ENCODE peak calls at places on chromosomes 5 and 9, in five cellular contexts. One of them, this sample, is unnamed.

GRCh38 chr9:84447305-84447704 is 106.7 kb upstream of the SLC28A3 start:
- DNase-seq in bronchial epithelial cell: peak
- DNase-seq in activated CD4-positive, alpha-beta memory T cell treated with anti-CD3 and anti-CD28 coated beads for 36 hours: no peak
- DNase-seq in CD8-positive, alpha-beta memory T cell: no peak
- DNase-seq in ureter: no peak
- DNase-seq in this sample: no peak

GRCh38 chr9:93452710-93453046 is 703 bp downstream of the FAM120AOS start:
- DNase-seq in bronchial epithelial cell: no peak
- DNase-seq in activated CD4-positive, alpha-beta memory T cell treated with anti-CD3 and anti-CD28 coated beads for 36 hours: no peak
- DNase-seq in CD8-positive, alpha-beta memory T cell: no peak
- DNase-seq in ureter: no peak
- DNase-seq in this sample: no peak

GRCh38 chr9:129027685-129028191 is 393 bp downstream of the SH3GLB2 start:
- DNase-seq in bronchial epithelial cell: no peak
- DNase-seq in activated CD4-positive, alpha-beta memory T cell treated with anti-CD3 and anti-CD28 coated beads for 36 hours: no peak
- DNase-seq in CD8-positive, alpha-beta memory T cell: peak
- DNase-seq in ureter: no peak
- DNase-seq in this sample: no peak

GRCh38 chr5:76368941-76369340 is 34.1 kb upstream of the IQGAP2 start:
- DNase-seq in bronchial epithelial cell: no peak
- DNase-seq in activated CD4-positive, alpha-beta memory T cell treated with anti-CD3 and anti-CD28 coated beads for 36 hours: no peak
- DNase-seq in CD8-positive, alpha-beta memory T cell: no peak
- DNase-seq in ureter: no peak
- DNase-seq in this sample: no peak

GRCh38 chr5:156367602-156368001 is 40.6 kb downstream of the SGCD start:
- DNase-seq in bronchial epithelial cell: no peak
- DNase-seq in activated CD4-positive, alpha-beta memory T cell treated with anti-CD3 and anti-CD28 coated beads for 36 hours: no peak
- DNase-seq in CD8-positive, alpha-beta memory T cell: no peak
- DNase-seq in ureter: no peak
- DNase-seq in this sample: no peak

GRCh38 chr5:121503111-121503840 is 348.4 kb upstream of the FTMT start:
- DNase-seq in bronchial epithelial cell: peak
- DNase-seq in activated CD4-positive, alpha-beta memory T cell treated with anti-CD3 and anti-CD28 coated beads for 36 hours: no peak
- DNase-seq in CD8-positive, alpha-beta memory T cell: no peak
- DNase-seq in ureter: no peak
- DNase-seq in this sample: peak

GRCh38 chr5:151146003-151146524 is 11.5 kb downstream of the ANXA6 start:
- DNase-seq in bronchial epithelial cell: no peak
- DNase-seq in activated CD4-positive, alpha-beta memory T cell treated with anti-CD3 and anti-CD28 coated beads for 36 hours: no peak
- DNase-seq in CD8-positive, alpha-beta memory T cell: no peak
- DNase-seq in ureter: no peak
- DNase-seq in this sample: no peak

GRCh38 chr9:124496075-124496893 is 10.9 kb downstream of the NR5A1 start:
- DNase-seq in bronchial epithelial cell: no peak
- DNase-seq in activated CD4-positive, alpha-beta memory T cell treated with anti-CD3 and anti-CD28 coated beads for 36 hours: no peak
- DNase-seq in CD8-positive, alpha-beta memory T cell: peak
- DNase-seq in ureter: no peak
- DNase-seq in this sample: no peak

GRCh38 chr5:77156379-77156778 is 54.1 kb upstream of the PDE8B start:
- DNase-seq in bronchial epithelial cell: no peak
- DNase-seq in activated CD4-positive, alpha-beta memory T cell treated with anti-CD3 and anti-CD28 coated beads for 36 hours: no peak
- DNase-seq in CD8-positive, alpha-beta memory T cell: no peak
- DNase-seq in ureter: no peak
- DNase-seq in this sample: no peak

GRCh38 chr5:1429501-1429900 is 15.7 kb downstream of the SLC6A3 start:
- DNase-seq in bronchial epithelial cell: no peak
- DNase-seq in activated CD4-positive, alpha-beta memory T cell treated with anti-CD3 and anti-CD28 coated beads for 36 hours: no peak
- DNase-seq in CD8-positive, alpha-beta memory T cell: no peak
- DNase-seq in ureter: no peak
- DNase-seq in this sample: peak

GRCh38 chr5:126865299-126865698 is 88.4 kb downstream of the LMNB1 start:
- DNase-seq in bronchial epithelial cell: peak
- DNase-seq in activated CD4-positive, alpha-beta memory T cell treated with anti-CD3 and anti-CD28 coated beads for 36 hours: no peak
- DNase-seq in CD8-positive, alpha-beta memory T cell: no peak
- DNase-seq in ureter: no peak
- DNase-seq in this sample: no peak

GRCh38 chr5:114686345-114686744 is 324.5 kb downstream of the KCNN2 start:
- DNase-seq in bronchial epithelial cell: no peak
- DNase-seq in activated CD4-positive, alpha-beta memory T cell treated with anti-CD3 and anti-CD28 coated beads for 36 hours: no peak
- DNase-seq in CD8-positive, alpha-beta memory T cell: no peak
- DNase-seq in ureter: no peak
- DNase-seq in this sample: no peak

GRCh38 chr9:80928697-80929096 is 760.6 kb downstream of the TLE1 start:
- DNase-seq in bronchial epithelial cell: peak
- DNase-seq in activated CD4-positive, alpha-beta memory T cell treated with anti-CD3 and anti-CD28 coated beads for 36 hours: no peak
- DNase-seq in CD8-positive, alpha-beta memory T cell: no peak
- DNase-seq in ureter: no peak
- DNase-seq in this sample: no peak

This sample was measured in D341Med.